ENCODE peak calls at places on chromosomes 1 and 21, in four cellular contexts. One of them, this sample, is unnamed.
A peak's percentile ranks its signal among the peaks of the same experiment; 100 is the strongest.

GRCh38 chr1:76862447-76862846 is 4.8 kb upstream of the ST6GALNAC5 start:
- DNase-seq in IMR-90: peak; percentile 75
- DNase-seq in mesendoderm: peak; percentile 11
- DNase-seq in mesenchymal stem cell: peak; percentile 0
- DNase-seq in this sample: no peak

GRCh38 chr21:42062543-42063022 is 8.5 kb upstream of the UMODL1 start:
- DNase-seq in IMR-90: no peak
- DNase-seq in mesendoderm: no peak
- DNase-seq in mesenchymal stem cell: no peak
- DNase-seq in this sample: no peak

GRCh38 chr1:228284148-228284495 is 76.3 kb downstream of the OBSCN start:
- DNase-seq in IMR-90: no peak
- DNase-seq in mesendoderm: no peak
- DNase-seq in mesenchymal stem cell: no peak
- DNase-seq in this sample: no peak

GRCh38 chr1:151985270-151985669 is 8.4 kb downstream of the S100A10 start:
- DNase-seq in IMR-90: no peak
- DNase-seq in mesendoderm: no peak
- DNase-seq in mesenchymal stem cell: no peak
- DNase-seq in this sample: no peak

GRCh38 chr1:110765640-110766335 is 91.0 kb upstream of the KCNA3 start:
- DNase-seq in IMR-90: peak; percentile 62
- DNase-seq in mesendoderm: peak; percentile 48
- DNase-seq in mesenchymal stem cell: peak; percentile 38
- DNase-seq in this sample: no peak

GRCh38 chr1:154418062-154418897 is 13.1 kb downstream of the IL6R start:
- DNase-seq in IMR-90: no peak
- DNase-seq in mesendoderm: no peak
- DNase-seq in mesenchymal stem cell: no peak
- DNase-seq in this sample: no peak

GRCh38 chr1:226784081-226785049 is 45.3 kb upstream of the ITPKB start:
- DNase-seq in IMR-90: no peak
- DNase-seq in mesendoderm: no peak
- DNase-seq in mesenchymal stem cell: no peak
- DNase-seq in this sample: no peak

GRCh38 chr1:54928327-54928726 is 41.3 kb upstream of the DHCR24 start:
- DNase-seq in IMR-90: no peak
- DNase-seq in mesendoderm: no peak
- DNase-seq in mesenchymal stem cell: no peak
- DNase-seq in this sample: no peak

GRCh38 chr1:36511804-36512798 is 29.4 kb upstream of the CSF3R start:
- DNase-seq in IMR-90: no peak
- DNase-seq in mesendoderm: no peak
- DNase-seq in mesenchymal stem cell: no peak
- DNase-seq in this sample: no peak

DNA sequence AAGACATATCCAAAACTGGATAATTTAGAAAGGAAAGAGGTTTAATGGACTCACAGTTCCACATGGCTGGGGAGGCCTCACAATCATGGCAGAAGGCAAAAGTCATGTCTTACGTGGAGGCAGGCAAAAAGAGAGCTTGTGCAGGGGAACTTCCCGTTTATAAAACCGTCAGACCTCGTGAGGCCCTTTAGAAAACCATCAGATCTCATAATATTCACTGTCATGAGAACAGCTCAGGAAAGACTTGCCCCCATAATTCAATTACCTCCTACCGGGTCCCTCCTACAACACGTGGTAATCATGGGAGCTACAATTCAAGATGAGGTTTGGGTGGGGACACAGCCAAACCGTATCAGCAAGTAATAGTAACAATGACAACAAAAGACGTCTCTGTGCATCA is 88.2 kb upstream of the SLC25A33 start:
- DNase-seq in IMR-90: no peak
- DNase-seq in mesendoderm: no peak
- DNase-seq in mesenchymal stem cell: no peak
- DNase-seq in this sample: no peak
- H3K79me1 ChIP-seq in IMR-90: no peaks in the 10 kb centered on the region
- H3K79me1 ChIP-seq in mesendoderm: no peaks in the 10 kb centered on the region
- H3K79me1 ChIP-seq in mesenchymal stem cell: no peaks in the 10 kb centered on the region
- H3K79me1 ChIP-seq in this sample: no peaks in the 10 kb centered on the region

GRCh38 chr1:102241431-102242338 is 245.0 kb upstream of the OLFM3 start:
- DNase-seq in IMR-90: no peak
- DNase-seq in mesendoderm: no peak
- DNase-seq in mesenchymal stem cell: peak; percentile 3
- DNase-seq in this sample: no peak

GRCh38 chr1:102234753-102235359 is 238.1 kb upstream of the OLFM3 start:
- DNase-seq in IMR-90: no peak
- DNase-seq in mesendoderm: no peak
- DNase-seq in mesenchymal stem cell: no peak
- DNase-seq in this sample: no peak

DNA sequence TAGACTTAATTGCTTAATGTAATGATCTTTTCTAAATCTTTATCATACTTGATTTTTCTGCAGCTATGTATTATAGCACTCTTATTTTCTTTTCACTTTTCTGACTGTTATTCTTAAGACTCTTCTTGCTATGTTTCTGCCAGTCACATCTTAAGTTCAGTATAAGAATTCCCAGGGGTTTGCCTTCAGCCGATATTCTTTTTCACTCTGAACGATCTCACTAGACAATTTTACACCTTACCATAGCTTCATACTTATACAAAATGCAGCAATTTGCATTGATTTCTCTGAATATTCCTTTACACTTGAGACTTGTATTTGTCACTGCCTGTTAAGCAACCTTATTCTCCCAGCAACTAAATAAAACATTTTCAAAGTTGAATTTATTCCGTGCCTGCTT is 242.5 kb upstream of the OLFM3 start:
- DNase-seq in IMR-90: no peak
- DNase-seq in mesendoderm: no peak
- DNase-seq in mesenchymal stem cell: no peak
- DNase-seq in this sample: no peak
- H3K79me1 ChIP-seq in IMR-90: no peaks in the 10 kb centered on the region
- H3K79me1 ChIP-seq in mesendoderm: no peaks in the 10 kb centered on the region
- H3K79me1 ChIP-seq in mesenchymal stem cell: no peaks in the 10 kb centered on the region
- H3K79me1 ChIP-seq in this sample: no peaks in the 10 kb centered on the region

DNA sequence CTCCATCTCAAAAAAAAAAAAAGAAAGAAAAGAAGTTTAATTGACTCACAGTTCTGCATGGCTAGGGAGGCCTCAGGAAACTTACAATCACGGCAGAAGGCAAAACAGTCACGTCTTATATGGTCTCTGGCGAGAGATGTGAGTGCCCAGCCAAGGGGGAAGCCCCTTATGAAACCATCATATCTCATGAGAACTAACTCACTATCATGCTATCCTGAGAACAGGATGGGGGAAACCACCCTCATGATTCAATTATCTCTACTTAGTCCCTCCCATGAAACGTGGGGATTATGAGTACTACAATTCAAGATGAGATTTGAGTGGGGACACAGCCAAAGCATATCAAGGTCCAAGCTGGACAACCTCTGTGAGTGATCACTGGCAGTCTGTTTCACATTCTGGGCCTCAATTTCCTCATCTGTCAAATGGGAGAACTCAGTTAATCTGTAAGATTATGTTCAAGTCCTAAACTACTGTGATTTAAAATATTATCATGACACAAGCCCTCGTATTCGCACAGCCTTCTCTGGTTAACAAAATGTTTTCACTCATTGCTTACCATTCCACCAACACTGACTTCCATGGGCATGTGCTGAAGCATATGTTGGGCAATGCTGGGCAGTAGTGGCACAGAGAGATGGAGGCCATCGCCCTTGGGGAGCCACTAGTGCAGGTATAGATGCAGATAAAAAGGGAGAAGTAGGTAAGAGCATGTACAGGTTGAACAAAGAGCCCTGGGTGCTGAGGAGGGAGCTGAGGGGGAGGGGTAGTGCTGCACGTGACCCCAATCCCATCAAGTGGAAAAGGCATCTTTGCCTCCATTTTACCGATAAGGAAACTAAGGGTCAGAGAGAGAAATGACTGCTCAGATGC is 46.2 kb upstream of the SLC2A1 start:
- DNase-seq in IMR-90: no peak
- DNase-seq in mesendoderm: no peak
- DNase-seq in mesenchymal stem cell: no peak
- DNase-seq in this sample: no peak
- H3K79me1 ChIP-seq in IMR-90: no peaks in the 10 kb centered on the region
- H3K79me1 ChIP-seq in mesendoderm: no peaks in the 10 kb centered on the region
- H3K79me1 ChIP-seq in mesenchymal stem cell: no peaks in the 10 kb centered on the region
- H3K79me1 ChIP-seq in this sample: no peaks in the 10 kb centered on the region

GRCh38 chr1:31644560-31645273 is at the start of gene PEF1:
- DNase-seq in IMR-90: peak; percentile 97
- DNase-seq in mesendoderm: peak; percentile 99
- DNase-seq in mesenchymal stem cell: peak; percentile 98
- DNase-seq in this sample: peak; percentile 99

GRCh38 chr1:31642366-31642765 is 2.3 kb downstream of the PEF1 start:
- DNase-seq in IMR-90: no peak
- DNase-seq in mesendoderm: peak; percentile 72
- DNase-seq in mesenchymal stem cell: no peak
- DNase-seq in this sample: no peak

GRCh38 chr1:31642897-31643296 is 1.8 kb downstream of the PEF1 start:
- DNase-seq in IMR-90: no peak
- DNase-seq in mesendoderm: no peak
- DNase-seq in mesenchymal stem cell: no peak
- DNase-seq in this sample: no peak

GRCh38 chr1:31645274-31645568 is 545 bp upstream of the PEF1 start:
- DNase-seq in IMR-90: no peak
- DNase-seq in mesendoderm: no peak
- DNase-seq in mesenchymal stem cell: no peak
- DNase-seq in this sample: no peak

GRCh38 chr1:31643976-31644559 is 608 bp downstream of the PEF1 start:
- DNase-seq in IMR-90: no peak
- DNase-seq in mesendoderm: no peak
- DNase-seq in mesenchymal stem cell: no peak
- DNase-seq in this sample: no peak
- H3K79me1 ChIP-seq in IMR-90: peaks cover 53% of the 10 kb centered on the region
- H3K79me1 ChIP-seq in mesendoderm: peaks cover 16% of the 10 kb centered on the region
- H3K79me1 ChIP-seq in mesenchymal stem cell: peaks cover 25% of the 10 kb centered on the region
- H3K79me1 ChIP-seq in this sample: no peaks in the 10 kb centered on the region

GRCh38 chr1:1430114-1430982 is 5.1 kb upstream of the VWA1 start:
- DNase-seq in IMR-90: peak; percentile 50
- DNase-seq in mesendoderm: peak; percentile 88
- DNase-seq in mesenchymal stem cell: peak; percentile 69
- DNase-seq in this sample: no peak
- H3K79me1 ChIP-seq in IMR-90: no peaks in the 10 kb centered on the region
- H3K79me1 ChIP-seq in mesendoderm: no peaks in the 10 kb centered on the region
- H3K79me1 ChIP-seq in mesenchymal stem cell: no peaks in the 10 kb centered on the region
- H3K79me1 ChIP-seq in this sample: no peaks in the 10 kb centered on the region

GRCh38 chr1:17741052-17741451 is 14.1 kb upstream of the ACTL8 start:
- DNase-seq in IMR-90: no peak
- DNase-seq in mesendoderm: no peak
- DNase-seq in mesenchymal stem cell: no peak
- DNase-seq in this sample: no peak

GRCh38 chr1:17743925-17744324 is 11.2 kb upstream of the ACTL8 start:
- DNase-seq in IMR-90: no peak
- DNase-seq in mesendoderm: no peak
- DNase-seq in mesenchymal stem cell: no peak
- DNase-seq in this sample: no peak

GRCh38 chr1:17744666-17745563 is 10.2 kb upstream of the ACTL8 start:
- DNase-seq in IMR-90: no peak
- DNase-seq in mesendoderm: no peak
- DNase-seq in mesenchymal stem cell: no peak
- DNase-seq in this sample: no peak

GRCh38 chr1:17743028-17743706 is 12.0 kb upstream of the ACTL8 start:
- DNase-seq in IMR-90: no peak
- DNase-seq in mesendoderm: no peak
- DNase-seq in mesenchymal stem cell: no peak
- DNase-seq in this sample: no peak

GRCh38 chr1:17742590-17742989 is 12.5 kb upstream of the ACTL8 start:
- DNase-seq in IMR-90: no peak
- DNase-seq in mesendoderm: no peak
- DNase-seq in mesenchymal stem cell: no peak
- DNase-seq in this sample: no peak
- H3K79me1 ChIP-seq in IMR-90: no peaks in the 10 kb centered on the region
- H3K79me1 ChIP-seq in mesendoderm: no peaks in the 10 kb centered on the region
- H3K79me1 ChIP-seq in mesenchymal stem cell: no peaks in the 10 kb centered on the region
- H3K79me1 ChIP-seq in this sample: no peaks in the 10 kb centered on the region